ENCODE peak calls at places on chromosomes 3 and 15, in six cellular contexts. V is HCT116, L is GM12878, B is H1, O is K562, N is HepG2. C is an unnamed sample.

GRCh38 chr3:185778069-185778468 is 46.8 kb downstream of the IGF2BP2 start:
- DNase-seq in V (no peak), L (no peak), B (no peak), O (no peak), N (no peak), C (no peak)

GRCh38 chr3:81033185-81033584 is 728.3 kb downstream of the GBE1 start:
- DNase-seq in V (no peak), L (no peak), B (no peak), O (no peak), N (no peak), C (no peak)

GRCh38 chr3:138879541-138880380 is 45.0 kb upstream of the PIK3CB start:
- DNase-seq in V (no peak), L (no peak), B (no peak), O (no peak), N (no peak), C (no peak)

GRCh38 chr3:121995190-121996137 is 26.6 kb downstream of the ILDR1 start:
- DNase-seq in V (peak; percentile 53), L (peak; percentile 74), B (peak; percentile 70), O (peak; percentile 21), N (peak; percentile 52), C (peak; percentile 70)

GRCh38 chr15:65133550-65134200 is at the start of gene PDCD7:
- DNase-seq in V (peak; percentile 88), L (peak; percentile 77), B (peak; percentile 86), O (peak; percentile 88), N (peak; percentile 90), C (peak; percentile 93)

GRCh38 chr15:40115670-40116093 is 7.0 kb upstream of the BMF start:
- DNase-seq in V (no peak), L (peak; percentile 83), B (no peak), O (no peak), N (peak; percentile 54), C (no peak)

GRCh38 chr15:55902975-55903374 is 90.4 kb downstream of the NEDD4 start:
- DNase-seq in V (no peak), L (no peak), B (no peak), O (no peak), N (no peak), C (no peak)

GRCh38 chr3:138361561-138361971 is 13.2 kb downstream of the MRAS start:
- DNase-seq in V (no peak), L (no peak), B (no peak), O (no peak), N (no peak), C (no peak)

GRCh38 chr15:59222106-59222505 is 15.5 kb downstream of the LDHAL6B start:
- DNase-seq in V (no peak), L (no peak), B (no peak), O (no peak), N (no peak), C (no peak)

GRCh38 chr15:52254331-52254730 is 41.3 kb downstream of the MYO5C start:
- DNase-seq in V (no peak), L (no peak), B (no peak), O (no peak), N (no peak), C (no peak)

GRCh38 chr3:143970773-143971366 is 753 bp upstream of the DIPK2A start:
- DNase-seq in V (peak; percentile 22), L (no peak), B (peak; percentile 77), O (peak; percentile 38), N (no peak), C (peak; percentile 23)

GRCh38 chr15:35690089-35690488 is 144.1 kb upstream of the DPH6 start:
- DNase-seq in V (no peak), L (no peak), B (no peak), O (no peak), N (no peak), C (no peak)

GRCh38 chr15:37880009-37880834 is 54.2 kb upstream of the TMCO5A start:
- DNase-seq in V (peak; percentile 38), L (no peak), B (no peak), O (peak; percentile 16), N (peak; percentile 7), C (peak; percentile 13)

GRCh38 chr15:93861956-93862741 is 369.2 kb upstream of the MCTP2 start:
- DNase-seq in V (no peak), L (no peak), B (no peak), O (no peak), N (no peak), C (no peak)

GRCh38 chr15:55552926-55553325 is 35.2 kb downstream of the PYGO1 start:
- DNase-seq in V (no peak), L (no peak), B (no peak), O (no peak), N (peak; percentile 15), C (peak; percentile 23)

GRCh38 chr3:106299300-106300098 is 430.7 kb upstream of the CBLB start:
- DNase-seq in V (no peak), L (peak; percentile 90), B (no peak), O (no peak), N (no peak), C (no peak)

GRCh38 chr15:48393650-48394049 is 62.4 kb downstream of the DUT start:
- DNase-seq in V (no peak), L (no peak), B (no peak), O (no peak), N (no peak), C (no peak)

GRCh38 chr15:78682693-78683410 is 41.8 kb upstream of the CHRNB4 start:
- DNase-seq in V (no peak), L (no peak), B (peak; percentile 33), O (no peak), N (no peak), C (no peak)

GRCh38 chr15:47185222-47185800 is 532.0 kb upstream of the SEMA6D start:
- DNase-seq in V (no peak), L (no peak), B (no peak), O (no peak), N (no peak), C (no peak)

GRCh38 chr3:37729119-37729518 is 132.6 kb upstream of the CTDSPL start:
- DNase-seq in V (no peak), L (no peak), B (no peak), O (no peak), N (no peak), C (no peak)

GRCh38 chr3:191649626-191650025 is 188.7 kb downstream of the PYDC2 start:
- DNase-seq in V (no peak), L (no peak), B (no peak), O (no peak), N (no peak), C (no peak)

GRCh38 chr3:147653309-147653923 is 244.3 kb downstream of the ZIC1 start:
- DNase-seq in V (no peak), L (no peak), B (no peak), O (no peak), N (no peak), C (no peak)

GRCh38 chr15:99437315-99438221 is 128.2 kb upstream of the MEF2A start:
- DNase-seq in V (no peak), L (no peak), B (peak; percentile 45), O (no peak), N (no peak), C (no peak)

GRCh38 chr3:196740476-196741400 is 1.1 kb downstream of the PAK2 start:
- DNase-seq in V (no peak), L (no peak), B (no peak), O (no peak), N (peak; percentile 45), C (peak; percentile 27)

GRCh38 chr3:195767792-195768191 is 43.9 kb downstream of the MUC4 start:
- DNase-seq in V (no peak), L (no peak), B (no peak), O (no peak), N (no peak), C (no peak)

GRCh38 chr15:92101706-92102434 is 248.4 kb downstream of the SLCO3A1 start:
- DNase-seq in V (no peak), L (peak; percentile 28), B (no peak), O (no peak), N (no peak), C (no peak)
- H3K4me3 ChIP-seq in V (no peak overlapping the region), L (peak overlapping the region; percentile 25), B (no peak overlapping the region), O (no peak overlapping the region), N (no peak overlapping the region), C (no peak overlapping the region)

GRCh38 chr3:39220551-39221530 is 28.4 kb upstream of the XIRP1 start:
- DNase-seq in V (no peak), L (peak; percentile 40), B (no peak), O (no peak), N (no peak), C (no peak)
- H3K9ac ChIP-seq in V (no peak overlapping the region), L (no peak overlapping the region), B (no peak overlapping the region), O (no peak overlapping the region), N (no peak overlapping the region), C (no peak overlapping the region)

GRCh38 chr3:42035007-42035406 is 56.1 kb upstream of the TRAK1 start:
- DNase-seq in V (no peak), L (no peak), B (no peak), O (no peak), N (no peak), C (no peak)

GRCh38 chr3:42035816-42036482 is 55.2 kb upstream of the TRAK1 start:
- DNase-seq in V (no peak), L (no peak), B (no peak), O (no peak), N (no peak), C (no peak)

GRCh38 chr3:42031808-42032475 is 59.2 kb upstream of the TRAK1 start:
- DNase-seq in V (no peak), L (no peak), B (no peak), O (no peak), N (no peak), C (no peak)

GRCh38 chr3:42032693-42033349 is 58.3 kb upstream of the TRAK1 start:
- DNase-seq in V (no peak), L (no peak), B (no peak), O (no peak), N (peak; percentile 95), C (no peak)

GRCh38 chr3:42033741-42034140 is 57.4 kb upstream of the TRAK1 start:
- DNase-seq in V (no peak), L (no peak), B (no peak), O (no peak), N (no peak), C (no peak)
- TF ChIP-seq ZNF274 in V (no peak), L (no peak), B (no peak), O (no peak), N (no peak), C (no peak)

GRCh38 chr3:150544726-150545125 is 1.6 kb downstream of the SERP1 start:
- DNase-seq in V (no peak), L (no peak), B (no peak), O (no peak), N (peak; percentile 12), C (no peak)

GRCh38 chr3:150543128-150543527 is 3.2 kb downstream of the SERP1 start:
- DNase-seq in V (no peak), L (no peak), B (no peak), O (no peak), N (no peak), C (no peak)

GRCh38 chr3:150545419-150546225 is 674 bp downstream of the SERP1 start:
- DNase-seq in V (no peak), L (no peak), B (no peak), O (peak; percentile 14), N (peak; percentile 7), C (no peak)

GRCh38 chr3:150544040-150544439 is 2.3 kb downstream of the SERP1 start:
- DNase-seq in V (no peak), L (no peak), B (no peak), O (no peak), N (no peak), C (no peak)

DNA sequence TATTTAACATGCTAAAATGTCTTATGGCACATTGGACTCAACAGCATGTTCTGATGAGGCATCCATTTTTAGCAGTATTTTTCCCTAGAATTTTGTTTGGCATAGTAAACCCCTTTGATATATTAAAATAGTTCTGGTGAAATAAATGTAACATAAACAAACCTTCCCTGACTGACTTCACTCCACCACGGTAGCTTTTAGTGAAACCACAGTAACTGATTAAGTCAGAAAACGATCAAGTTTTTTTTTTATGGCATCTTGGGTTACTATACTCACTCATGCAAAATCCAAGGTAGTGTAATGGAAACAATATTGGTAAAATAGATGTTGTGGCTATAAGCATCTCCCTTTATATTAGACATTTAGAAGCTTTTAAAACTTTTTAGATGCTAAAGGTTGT is 2.8 kb downstream of the SERP1 start:
- DNase-seq in V (no peak), L (no peak), B (no peak), O (no peak), N (no peak), C (no peak)
- H3K4me3 ChIP-seq in V (no peak overlapping the region), L (peak overlapping the region; percentile 89), B (no peak overlapping the region), O (no peak overlapping the region), N (no peak overlapping the region), C (no peak overlapping the region)